ENCODE peak calls at places on chromosomes 7 and 10, in ten cellular contexts. H, P, E, X, I, S, V, B, M and L are unnamed samples.
A peak's percentile ranks its signal among the peaks of the same experiment; 100 is the strongest.

GRCh38 chr10:97542169-97543024 is 30.2 kb upstream of the ANKRD2 start:
- DNase-seq in H (no peak), P (peak; percentile 82), E (peak; percentile 83), X (peak; percentile 72), I (peak; percentile 95), S (no peak), V (peak; percentile 28), B (no peak), M (peak; percentile 37), L (peak; percentile 85)

GRCh38 chr7:45696476-45696875 is 122.3 kb downstream of the ADCY1 start:
- DNase-seq in H (no peak), P (no peak), E (no peak), X (no peak), I (no peak), S (no peak), V (no peak), B (no peak), M (no peak), L (peak; percentile 24)

GRCh38 chr10:1217237-1217587 is 161.0 kb downstream of the WDR37 start:
- DNase-seq in H (no peak), P (no peak), E (no peak), X (no peak), I (no peak), S (no peak), V (no peak), B (no peak), M (no peak), L (no peak)

GRCh38 chr10:125768217-125768616 is 7.4 kb downstream of the MMP21 start:
- DNase-seq in H (peak; percentile 57), P (no peak), E (no peak), X (no peak), I (no peak), S (no peak), V (no peak), B (no peak), M (no peak), L (no peak)

GRCh38 chr7:140625908-140626868 is 14.4 kb downstream of the DENND2A start:
- DNase-seq in H (peak; percentile 69), P (no peak), E (peak; percentile 94), X (peak; percentile 96), I (peak; percentile 94), S (no peak), V (no peak), B (no peak), M (peak; percentile 68), L (peak; percentile 90)

GRCh38 chr7:75866497-75867389 is 12.1 kb upstream of the RHBDD2 start:
- DNase-seq in H (peak; percentile 86), P (peak; percentile 48), E (peak; percentile 49), X (peak; percentile 67), I (peak; percentile 66), S (peak; percentile 44), V (peak; percentile 70), B (peak; percentile 51), M (peak; percentile 72), L (peak; percentile 85)

GRCh38 chr10:96995851-96996250 is 163.8 kb downstream of the LCOR start:
- DNase-seq in H (no peak), P (no peak), E (no peak), X (no peak), I (peak; percentile 45), S (no peak), V (no peak), B (no peak), M (no peak), L (no peak)

GRCh38 chr10:73923935-73924598 is 13.1 kb downstream of the PLAU start:
- DNase-seq in H (no peak), P (no peak), E (no peak), X (no peak), I (no peak), S (no peak), V (no peak), B (no peak), M (no peak), L (peak; percentile 81)

GRCh38 chr7:82335927-82336326 is 107.7 kb downstream of the CACNA2D1 start:
- DNase-seq in H (peak; percentile 77), P (no peak), E (no peak), X (no peak), I (no peak), S (no peak), V (no peak), B (no peak), M (peak; percentile 3), L (no peak)

GRCh38 chr7:150560486-150560885 is 6.7 kb upstream of the GIMAP4 start:
- DNase-seq in H (no peak), P (no peak), E (no peak), X (no peak), I (no peak), S (no peak), V (no peak), B (no peak), M (no peak), L (no peak)

GRCh38 chr10:23281044-23281433 is 63.6 kb downstream of the C10orf67 start:
- DNase-seq in H (no peak), P (no peak), E (no peak), X (no peak), I (no peak), S (no peak), V (no peak), B (no peak), M (no peak), L (no peak)
- H3K4me3 ChIP-seq in H (no peak overlapping the region), P (no peak overlapping the region), E (no peak overlapping the region), X (no peak overlapping the region), I (no peak overlapping the region), S (no peak overlapping the region), V (no peak overlapping the region), B (no peak overlapping the region), M (no peak overlapping the region), L (no peak overlapping the region)

DNA sequence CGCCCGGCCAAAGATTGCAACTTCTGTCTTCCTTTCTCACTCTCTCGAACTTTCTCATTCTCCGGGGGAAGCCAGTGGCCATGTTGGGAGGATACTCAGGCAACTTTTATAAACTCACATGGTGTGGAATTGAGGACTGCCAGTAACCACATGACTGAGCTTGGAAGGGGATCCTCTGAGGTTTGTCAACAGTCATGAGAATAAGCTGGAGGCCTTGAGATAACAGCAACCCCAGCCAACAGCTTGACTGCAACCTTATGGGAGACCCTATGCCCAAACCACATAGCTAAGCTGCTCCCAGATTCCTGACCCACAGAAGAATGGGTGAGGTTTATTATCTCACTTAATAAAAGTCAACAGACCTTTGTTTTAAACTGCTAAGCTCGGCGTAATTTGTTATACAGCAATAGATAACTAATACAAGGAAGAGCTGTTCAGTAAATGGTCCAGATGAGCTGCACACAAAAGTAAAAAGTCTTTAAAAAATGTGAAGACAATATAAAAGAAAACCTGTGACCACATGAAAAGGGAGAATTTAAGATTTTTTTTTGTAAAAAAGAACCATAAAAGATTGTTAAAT is 9.6 kb downstream of the SYPL1 start:
- DNase-seq in H (no peak), P (no peak), E (no peak), X (no peak), I (no peak), S (no peak), V (no peak), B (no peak), M (no peak), L (no peak)
- H3K4me1 ChIP-seq in H (no peaks in the 10 kb centered on the region), P (peaks cover 4% of the 10 kb centered on the region), E (peaks cover 92% of the 10 kb centered on the region), X (peaks cover 9% of the 10 kb centered on the region), I (peaks cover 4% of the 10 kb centered on the region), S (peaks cover 30% of the 10 kb centered on the region), V (peaks cover 11% of the 10 kb centered on the region), B (peaks cover 27% of the 10 kb centered on the region), M (peaks cover 10% of the 10 kb centered on the region), L (peaks cover 8% of the 10 kb centered on the region)

GRCh38 chr7:44240983-44241510 is 40.3 kb downstream of the YKT6 start:
- DNase-seq in H (peak; percentile 96), P (peak; percentile 66), E (peak; percentile 70), X (peak; percentile 82), I (peak; percentile 75), S (peak; percentile 62), V (peak; percentile 77), B (peak; percentile 60), M (peak; percentile 78), L (peak; percentile 92)
- H3K4me3 ChIP-seq in H (no peak overlapping the region), P (no peak overlapping the region), E (no peak overlapping the region), X (no peak overlapping the region), I (peak overlapping the region; percentile 39), S (no peak overlapping the region), V (peak overlapping the region; percentile 69), B (no peak overlapping the region), M (no peak overlapping the region), L (no peak overlapping the region)

GRCh38 chr10:72011976-72012512 is 47.8 kb downstream of the CHST3 start:
- DNase-seq in H (no peak), P (no peak), E (no peak), X (no peak), I (no peak), S (no peak), V (no peak), B (no peak), M (no peak), L (no peak)

GRCh38 chr10:72013202-72013945 is 49.2 kb downstream of the CHST3 start:
- DNase-seq in H (peak; percentile 88), P (no peak), E (peak; percentile 68), X (peak; percentile 86), I (no peak), S (no peak), V (no peak), B (no peak), M (no peak), L (no peak)

GRCh38 chr10:72014197-72014596 is 50.0 kb downstream of the CHST3 start:
- DNase-seq in H (no peak), P (no peak), E (no peak), X (no peak), I (no peak), S (no peak), V (no peak), B (no peak), M (no peak), L (no peak)

GRCh38 chr10:72011468-72011867 is 47.3 kb downstream of the CHST3 start:
- DNase-seq in H (no peak), P (no peak), E (no peak), X (no peak), I (no peak), S (no peak), V (no peak), B (no peak), M (no peak), L (no peak)

GRCh38 chr10:72012801-72013200 is 48.6 kb downstream of the CHST3 start:
- DNase-seq in H (no peak), P (no peak), E (no peak), X (no peak), I (no peak), S (no peak), V (no peak), B (no peak), M (no peak), L (no peak)
- H3K4me1 ChIP-seq in H (peaks cover 13% of the 10 kb centered on the region), P (no peaks in the 10 kb centered on the region), E (peaks cover 98% of the 10 kb centered on the region), X (peaks cover 77% of the 10 kb centered on the region), I (no peaks in the 10 kb centered on the region), S (no peaks in the 10 kb centered on the region), V (peaks cover 68% of the 10 kb centered on the region), B (no peaks in the 10 kb centered on the region), M (peaks cover 6% of the 10 kb centered on the region), L (peaks cover 10% of the 10 kb centered on the region)